ENCODE peak calls at places on chromosomes 7 and 10, in nine cellular contexts. One of them, this sample, is unnamed. For H3K4me1 and H3K27me3, the result is how much of the 10 kb centered on the place peaks cover.

GRCh38 chr10:21083861-21084260 is 186.8 kb upstream of the NEBL start:
- DNase-seq in PC-9: peak
- DNase-seq in BE2C: no peak
- DNase-seq in colonic mucosa: no peak
- DNase-seq in astrocyte: no peak
- DNase-seq in heart left ventricle: no peak
- DNase-seq in effector memory CD4-positive, alpha-beta T cell: no peak
- DNase-seq in H9: no peak
- DNase-seq in esophagus squamous epithelium: no peak
- DNase-seq in this sample: no peak

GRCh38 chr7:76048668-76048988 is 722 bp downstream of the MDH2 start:
- DNase-seq in PC-9: no peak
- DNase-seq in BE2C: no peak
- DNase-seq in colonic mucosa: peak
- DNase-seq in astrocyte: no peak
- DNase-seq in heart left ventricle: no peak
- DNase-seq in effector memory CD4-positive, alpha-beta T cell: no peak
- DNase-seq in H9: peak
- DNase-seq in esophagus squamous epithelium: no peak
- DNase-seq in this sample: no peak

GRCh38 chr7:732094-732541 is 5.0 kb upstream of the PRKAR1B start:
- DNase-seq in PC-9: peak
- DNase-seq in BE2C: peak
- DNase-seq in colonic mucosa: peak
- DNase-seq in astrocyte: peak
- DNase-seq in heart left ventricle: peak
- DNase-seq in effector memory CD4-positive, alpha-beta T cell: no peak
- DNase-seq in H9: peak
- DNase-seq in esophagus squamous epithelium: no peak
- DNase-seq in this sample: no peak

GRCh38 chr7:20744913-20745587 is 41.6 kb downstream of the SP8 start:
- DNase-seq in PC-9: no peak
- DNase-seq in BE2C: no peak
- DNase-seq in colonic mucosa: no peak
- DNase-seq in astrocyte: peak
- DNase-seq in heart left ventricle: no peak
- DNase-seq in effector memory CD4-positive, alpha-beta T cell: no peak
- DNase-seq in H9: no peak
- DNase-seq in esophagus squamous epithelium: no peak
- DNase-seq in this sample: no peak

GRCh38 chr10:93180402-93181040 is 106.8 kb downstream of the CYP26A1 start:
- DNase-seq in PC-9: no peak
- DNase-seq in BE2C: peak
- DNase-seq in colonic mucosa: peak
- DNase-seq in astrocyte: peak
- DNase-seq in heart left ventricle: peak
- DNase-seq in effector memory CD4-positive, alpha-beta T cell: no peak
- DNase-seq in H9: no peak
- DNase-seq in esophagus squamous epithelium: no peak
- DNase-seq in this sample: peak

GRCh38 chr7:24978837-24979469 is 1.0 kb downstream of the OSBPL3 start:
- DNase-seq in PC-9: peak
- DNase-seq in BE2C: peak
- DNase-seq in colonic mucosa: no peak
- DNase-seq in astrocyte: peak
- DNase-seq in heart left ventricle: no peak
- DNase-seq in effector memory CD4-positive, alpha-beta T cell: no peak
- DNase-seq in H9: peak
- DNase-seq in esophagus squamous epithelium: no peak
- DNase-seq in this sample: no peak

GRCh38 chr10:8405551-8405950 is 351.1 kb downstream of the GATA3 start:
- DNase-seq in PC-9: no peak
- DNase-seq in BE2C: no peak
- DNase-seq in colonic mucosa: no peak
- DNase-seq in astrocyte: no peak
- DNase-seq in heart left ventricle: no peak
- DNase-seq in effector memory CD4-positive, alpha-beta T cell: no peak
- DNase-seq in H9: no peak
- DNase-seq in esophagus squamous epithelium: no peak
- DNase-seq in this sample: no peak

GRCh38 chr10:43076876-43077420 is at the start of gene RET:
- DNase-seq in PC-9: no peak
- DNase-seq in BE2C: peak
- DNase-seq in colonic mucosa: peak
- DNase-seq in astrocyte: no peak
- DNase-seq in heart left ventricle: peak
- DNase-seq in effector memory CD4-positive, alpha-beta T cell: no peak
- DNase-seq in H9: peak
- DNase-seq in esophagus squamous epithelium: no peak
- DNase-seq in this sample: peak

GRCh38 chr10:95542330-95542729 is 18.8 kb downstream of the SORBS1 start:
- DNase-seq in PC-9: no peak
- DNase-seq in BE2C: no peak
- DNase-seq in colonic mucosa: no peak
- DNase-seq in astrocyte: no peak
- DNase-seq in heart left ventricle: no peak
- DNase-seq in effector memory CD4-positive, alpha-beta T cell: no peak
- DNase-seq in H9: no peak
- DNase-seq in esophagus squamous epithelium: no peak
- DNase-seq in this sample: no peak

GRCh38 chr10:45254892-45255291 is 60.5 kb downstream of the OR13A1 start:
- DNase-seq in PC-9: no peak
- DNase-seq in BE2C: no peak
- DNase-seq in colonic mucosa: no peak
- DNase-seq in astrocyte: no peak
- DNase-seq in heart left ventricle: no peak
- DNase-seq in effector memory CD4-positive, alpha-beta T cell: no peak
- DNase-seq in H9: no peak
- DNase-seq in esophagus squamous epithelium: no peak
- DNase-seq in this sample: no peak

GRCh38 chr10:68832596-68832995 is 5.3 kb downstream of the STOX1 start:
- DNase-seq in PC-9: no peak
- DNase-seq in BE2C: no peak
- DNase-seq in colonic mucosa: no peak
- DNase-seq in astrocyte: no peak
- DNase-seq in heart left ventricle: no peak
- DNase-seq in effector memory CD4-positive, alpha-beta T cell: no peak
- DNase-seq in H9: no peak
- DNase-seq in esophagus squamous epithelium: no peak
- DNase-seq in this sample: no peak

GRCh38 chr7:99090811-99091582 is 52.9 kb downstream of the SMURF1 start:
- DNase-seq in PC-9: no peak
- DNase-seq in BE2C: no peak
- DNase-seq in colonic mucosa: no peak
- DNase-seq in astrocyte: peak
- DNase-seq in heart left ventricle: no peak
- DNase-seq in effector memory CD4-positive, alpha-beta T cell: no peak
- DNase-seq in H9: no peak
- DNase-seq in esophagus squamous epithelium: no peak
- DNase-seq in this sample: no peak

GRCh38 chr7:99094369-99094768 is 49.5 kb downstream of the SMURF1 start:
- DNase-seq in PC-9: no peak
- DNase-seq in BE2C: no peak
- DNase-seq in colonic mucosa: no peak
- DNase-seq in astrocyte: no peak
- DNase-seq in heart left ventricle: no peak
- DNase-seq in effector memory CD4-positive, alpha-beta T cell: no peak
- DNase-seq in H9: no peak
- DNase-seq in esophagus squamous epithelium: no peak
- DNase-seq in this sample: no peak

GRCh38 chr7:99089914-99090629 is 53.8 kb downstream of the SMURF1 start:
- DNase-seq in PC-9: no peak
- DNase-seq in BE2C: no peak
- DNase-seq in colonic mucosa: no peak
- DNase-seq in astrocyte: no peak
- DNase-seq in heart left ventricle: no peak
- DNase-seq in effector memory CD4-positive, alpha-beta T cell: no peak
- DNase-seq in H9: no peak
- DNase-seq in esophagus squamous epithelium: no peak
- DNase-seq in this sample: no peak

GRCh38 chr7:99095698-99096097 is 48.2 kb downstream of the SMURF1 start:
- DNase-seq in PC-9: no peak
- DNase-seq in BE2C: no peak
- DNase-seq in colonic mucosa: no peak
- DNase-seq in astrocyte: no peak
- DNase-seq in heart left ventricle: no peak
- DNase-seq in effector memory CD4-positive, alpha-beta T cell: no peak
- DNase-seq in H9: no peak
- DNase-seq in esophagus squamous epithelium: no peak
- DNase-seq in this sample: no peak

DNA sequence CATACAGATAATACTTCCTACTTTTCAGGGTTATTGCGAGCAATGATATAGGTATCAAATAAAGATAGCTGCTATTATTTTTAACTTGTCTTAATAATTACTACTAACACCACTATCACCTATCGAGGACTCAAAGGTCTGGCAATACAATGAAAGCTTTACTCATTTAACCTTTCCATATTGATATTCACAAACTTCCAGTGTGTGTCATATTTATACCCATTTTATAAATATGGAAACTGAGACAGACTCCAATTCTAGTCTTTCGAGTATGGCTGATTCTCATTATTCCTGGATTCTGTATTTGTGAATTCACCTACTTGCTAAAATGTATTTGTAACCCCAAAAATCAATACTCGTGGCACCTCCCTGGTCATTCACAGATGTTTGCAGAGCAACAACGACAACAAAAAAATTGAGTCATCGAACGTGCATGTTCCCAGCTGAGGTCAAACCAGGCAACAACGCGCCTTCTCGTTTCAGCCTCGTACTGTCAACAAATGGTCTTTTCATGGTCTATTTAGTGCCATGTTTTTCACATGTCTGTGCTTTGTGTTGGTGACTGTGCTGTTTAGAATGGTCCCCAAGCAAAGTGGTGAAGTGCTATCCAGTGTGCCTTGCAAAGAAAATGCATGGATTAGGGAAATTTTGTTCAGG is 51.7 kb downstream of the SMURF1 start:
- DNase-seq in PC-9: no peak
- DNase-seq in BE2C: no peak
- DNase-seq in colonic mucosa: no peak
- DNase-seq in astrocyte: no peak
- DNase-seq in heart left ventricle: no peak
- DNase-seq in effector memory CD4-positive, alpha-beta T cell: no peak
- DNase-seq in H9: no peak
- DNase-seq in esophagus squamous epithelium: no peak
- DNase-seq in this sample: no peak
- H3K4me1 ChIP-seq in PC-9: under half
- H3K4me1 ChIP-seq in BE2C: under half
- H3K4me1 ChIP-seq in colonic mucosa: under half
- H3K4me1 ChIP-seq in astrocyte: under half
- H3K4me1 ChIP-seq in heart left ventricle: under half
- H3K4me1 ChIP-seq in effector memory CD4-positive, alpha-beta T cell: under half
- H3K4me1 ChIP-seq in H9: under half
- H3K4me1 ChIP-seq in esophagus squamous epithelium: under half
- H3K4me1 ChIP-seq in this sample: under half

DNA sequence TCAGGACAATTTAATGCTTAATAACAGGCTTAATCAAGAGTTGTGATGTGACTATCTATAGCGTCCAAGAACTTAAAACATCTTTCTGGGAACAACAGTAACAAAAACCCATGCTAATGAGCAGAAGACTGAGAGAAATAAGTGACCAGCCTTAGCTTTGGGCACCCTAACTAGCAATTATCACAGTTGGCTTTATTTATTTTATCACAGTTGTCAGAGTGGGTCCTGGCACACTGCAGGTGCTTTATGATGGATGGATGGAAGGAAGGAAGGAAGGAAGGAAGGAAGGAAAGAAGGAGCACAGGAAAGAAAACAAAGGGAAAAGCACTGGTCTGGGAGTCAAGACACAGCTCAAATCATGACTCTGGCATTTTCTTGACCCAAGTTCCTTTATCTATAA is 181.1 kb downstream of the SKAP2 start:
- DNase-seq in PC-9: no peak
- DNase-seq in BE2C: no peak
- DNase-seq in colonic mucosa: no peak
- DNase-seq in astrocyte: no peak
- DNase-seq in heart left ventricle: no peak
- DNase-seq in effector memory CD4-positive, alpha-beta T cell: no peak
- DNase-seq in H9: no peak
- DNase-seq in esophagus squamous epithelium: no peak
- DNase-seq in this sample: no peak
- H3K27me3 ChIP-seq in PC-9: under half
- H3K27me3 ChIP-seq in BE2C: half or more
- H3K27me3 ChIP-seq in colonic mucosa: under half
- H3K27me3 ChIP-seq in astrocyte: under half
- H3K27me3 ChIP-seq in heart left ventricle: under half
- H3K27me3 ChIP-seq in effector memory CD4-positive, alpha-beta T cell: under half
- H3K27me3 ChIP-seq in H9: under half
- H3K27me3 ChIP-seq in esophagus squamous epithelium: under half
- H3K27me3 ChIP-seq in this sample: under half

GRCh38 chr10:4240641-4241197 is 455.7 kb upstream of the KLF6 start:
- DNase-seq in PC-9: no peak
- DNase-seq in BE2C: no peak
- DNase-seq in colonic mucosa: no peak
- DNase-seq in astrocyte: peak
- DNase-seq in heart left ventricle: no peak
- DNase-seq in effector memory CD4-positive, alpha-beta T cell: no peak
- DNase-seq in H9: no peak
- DNase-seq in esophagus squamous epithelium: no peak
- DNase-seq in this sample: no peak

GRCh38 chr10:4241724-4242345 is 456.8 kb upstream of the KLF6 start:
- DNase-seq in PC-9: peak
- DNase-seq in BE2C: no peak
- DNase-seq in colonic mucosa: no peak
- DNase-seq in astrocyte: peak
- DNase-seq in heart left ventricle: no peak
- DNase-seq in effector memory CD4-positive, alpha-beta T cell: no peak
- DNase-seq in H9: no peak
- DNase-seq in esophagus squamous epithelium: no peak
- DNase-seq in this sample: peak

GRCh38 chr10:4243169-4243568 is 458.2 kb upstream of the KLF6 start:
- DNase-seq in PC-9: no peak
- DNase-seq in BE2C: no peak
- DNase-seq in colonic mucosa: no peak
- DNase-seq in astrocyte: no peak
- DNase-seq in heart left ventricle: no peak
- DNase-seq in effector memory CD4-positive, alpha-beta T cell: no peak
- DNase-seq in H9: no peak
- DNase-seq in esophagus squamous epithelium: no peak
- DNase-seq in this sample: no peak

GRCh38 chr10:4242561-4243035 is 457.6 kb upstream of the KLF6 start:
- DNase-seq in PC-9: peak
- DNase-seq in BE2C: no peak
- DNase-seq in colonic mucosa: no peak
- DNase-seq in astrocyte: peak
- DNase-seq in heart left ventricle: no peak
- DNase-seq in effector memory CD4-positive, alpha-beta T cell: no peak
- DNase-seq in H9: no peak
- DNase-seq in esophagus squamous epithelium: no peak
- DNase-seq in this sample: peak

GRCh38 chr10:4243651-4244050 is 458.6 kb upstream of the KLF6 start:
- DNase-seq in PC-9: peak
- DNase-seq in BE2C: no peak
- DNase-seq in colonic mucosa: no peak
- DNase-seq in astrocyte: peak
- DNase-seq in heart left ventricle: no peak
- DNase-seq in effector memory CD4-positive, alpha-beta T cell: no peak
- DNase-seq in H9: no peak
- DNase-seq in esophagus squamous epithelium: no peak
- DNase-seq in this sample: no peak
- H3K4me1 ChIP-seq in PC-9: under half
- H3K4me1 ChIP-seq in BE2C: under half
- H3K4me1 ChIP-seq in colonic mucosa: under half
- H3K4me1 ChIP-seq in astrocyte: half or more
- H3K4me1 ChIP-seq in heart left ventricle: under half
- H3K4me1 ChIP-seq in effector memory CD4-positive, alpha-beta T cell: under half
- H3K4me1 ChIP-seq in H9: under half
- H3K4me1 ChIP-seq in esophagus squamous epithelium: under half
- H3K4me1 ChIP-seq in this sample: under half

GRCh38 chr10:75406158-75407065 is 4.8 kb upstream of the ZNF503 start:
- DNase-seq in PC-9: no peak
- DNase-seq in BE2C: no peak
- DNase-seq in colonic mucosa: no peak
- DNase-seq in astrocyte: no peak
- DNase-seq in heart left ventricle: no peak
- DNase-seq in effector memory CD4-positive, alpha-beta T cell: no peak
- DNase-seq in H9: peak
- DNase-seq in esophagus squamous epithelium: no peak
- DNase-seq in this sample: no peak
- H3K27me3 ChIP-seq in PC-9: under half
- H3K27me3 ChIP-seq in BE2C: under half
- H3K27me3 ChIP-seq in colonic mucosa: under half
- H3K27me3 ChIP-seq in astrocyte: half or more
- H3K27me3 ChIP-seq in heart left ventricle: under half
- H3K27me3 ChIP-seq in effector memory CD4-positive, alpha-beta T cell: half or more
- H3K27me3 ChIP-seq in H9: half or more
- H3K27me3 ChIP-seq in esophagus squamous epithelium: under half
- H3K27me3 ChIP-seq in this sample: under half